ENCODE peak calls at places on chromosomes 4 and X, in ten cellular contexts. One of them, this sample, is unnamed.

GRCh38 chrX:17563076-17563475 is 174.2 kb upstream of the SCML1 start:
- DNase-seq in activated CD8-positive, alpha-beta T cell treated with anti-CD3 and anti-CD28 coated beads, Interleukin-2, amount 10 ng/mL, durations not matched to agents 7 days and 5 days: no peak
- DNase-seq in pancreas: no peak
- DNase-seq in HEK293T: no peak
- DNase-seq in upper lobe of left lung: no peak
- DNase-seq in GM23248: no peak
- DNase-seq in MCF 10A: no peak
- DNase-seq in coronary artery: no peak
- DNase-seq in endothelial cell: no peak
- DNase-seq in activated B cell treated with CpG ODN at 0.5 μM for 24 hours: no peak
- DNase-seq in this sample: no peak

GRCh38 chr4:158033416-158033863 is 139.4 kb downstream of the GASK1B start:
- DNase-seq in MCF 10A: peak
- DNase-seq in activated B cell treated with CpG ODN at 0.5 μM for 24 hours: no peak
- DNase-seq in endothelial cell: no peak
- DNase-seq in activated CD8-positive, alpha-beta T cell treated with anti-CD3 and anti-CD28 coated beads, Interleukin-2, amount 10 ng/mL, durations not matched to agents 7 days and 5 days: no peak
- DNase-seq in coronary artery: no peak
- DNase-seq in pancreas: no peak
- DNase-seq in GM23248: peak
- DNase-seq in upper lobe of left lung: no peak
- DNase-seq in HEK293T: no peak
- DNase-seq in this sample: no peak

GRCh38 chrX:73850124-73851013 is 287.4 kb downstream of the CHIC1 start:
- DNase-seq in activated B cell treated with CpG ODN at 0.5 μM for 24 hours: no peak
- DNase-seq in activated CD8-positive, alpha-beta T cell treated with anti-CD3 and anti-CD28 coated beads, Interleukin-2, amount 10 ng/mL, durations not matched to agents 7 days and 5 days: no peak
- DNase-seq in HEK293T: peak
- DNase-seq in MCF 10A: peak
- DNase-seq in GM23248: peak
- DNase-seq in endothelial cell: peak
- DNase-seq in upper lobe of left lung: peak
- DNase-seq in coronary artery: no peak
- DNase-seq in pancreas: no peak
- DNase-seq in this sample: no peak

GRCh38 chr4:58658701-58659100 is 1548.5 kb upstream of the IGFBP7 start:
- DNase-seq in MCF 10A: no peak
- DNase-seq in pancreas: no peak
- DNase-seq in activated CD8-positive, alpha-beta T cell treated with anti-CD3 and anti-CD28 coated beads, Interleukin-2, amount 10 ng/mL, durations not matched to agents 7 days and 5 days: no peak
- DNase-seq in upper lobe of left lung: no peak
- DNase-seq in endothelial cell: no peak
- DNase-seq in GM23248: no peak
- DNase-seq in activated B cell treated with CpG ODN at 0.5 μM for 24 hours: no peak
- DNase-seq in coronary artery: no peak
- DNase-seq in HEK293T: no peak
- DNase-seq in this sample: no peak

GRCh38 chr4:120829113-120829831 is 93.3 kb downstream of the PRDM5 start:
- DNase-seq in pancreas: no peak
- DNase-seq in MCF 10A: peak
- DNase-seq in GM23248: no peak
- DNase-seq in coronary artery: no peak
- DNase-seq in activated B cell treated with CpG ODN at 0.5 μM for 24 hours: no peak
- DNase-seq in HEK293T: no peak
- DNase-seq in upper lobe of left lung: no peak
- DNase-seq in endothelial cell: no peak
- DNase-seq in activated CD8-positive, alpha-beta T cell treated with anti-CD3 and anti-CD28 coated beads, Interleukin-2, amount 10 ng/mL, durations not matched to agents 7 days and 5 days: no peak
- DNase-seq in this sample: no peak

GRCh38 chr4:166887457-166887856 is 346.8 kb downstream of the SPOCK3 start:
- DNase-seq in pancreas: no peak
- DNase-seq in activated CD8-positive, alpha-beta T cell treated with anti-CD3 and anti-CD28 coated beads, Interleukin-2, amount 10 ng/mL, durations not matched to agents 7 days and 5 days: no peak
- DNase-seq in activated B cell treated with CpG ODN at 0.5 μM for 24 hours: no peak
- DNase-seq in endothelial cell: no peak
- DNase-seq in MCF 10A: no peak
- DNase-seq in GM23248: no peak
- DNase-seq in coronary artery: no peak
- DNase-seq in upper lobe of left lung: no peak
- DNase-seq in HEK293T: no peak
- DNase-seq in this sample: no peak

GRCh38 chr4:40056722-40057539 is at the start of gene N4BP2:
- DNase-seq in GM23248: peak
- DNase-seq in pancreas: peak
- DNase-seq in activated B cell treated with CpG ODN at 0.5 μM for 24 hours: peak
- DNase-seq in activated CD8-positive, alpha-beta T cell treated with anti-CD3 and anti-CD28 coated beads, Interleukin-2, amount 10 ng/mL, durations not matched to agents 7 days and 5 days: peak
- DNase-seq in coronary artery: peak
- DNase-seq in endothelial cell: peak
- DNase-seq in HEK293T: peak
- DNase-seq in MCF 10A: peak
- DNase-seq in upper lobe of left lung: peak
- DNase-seq in this sample: peak

GRCh38 chr4:2822461-2823300 is 21.0 kb upstream of the ADD1 start:
- DNase-seq in activated CD8-positive, alpha-beta T cell treated with anti-CD3 and anti-CD28 coated beads, Interleukin-2, amount 10 ng/mL, durations not matched to agents 7 days and 5 days: no peak
- DNase-seq in GM23248: no peak
- DNase-seq in coronary artery: no peak
- DNase-seq in activated B cell treated with CpG ODN at 0.5 μM for 24 hours: no peak
- DNase-seq in HEK293T: no peak
- DNase-seq in MCF 10A: no peak
- DNase-seq in pancreas: no peak
- DNase-seq in upper lobe of left lung: no peak
- DNase-seq in endothelial cell: no peak
- DNase-seq in this sample: no peak

GRCh38 chr4:153087671-153088194 is 116.5 kb upstream of the TRIM2 start:
- DNase-seq in activated B cell treated with CpG ODN at 0.5 μM for 24 hours: no peak
- DNase-seq in MCF 10A: no peak
- DNase-seq in coronary artery: no peak
- DNase-seq in upper lobe of left lung: no peak
- DNase-seq in GM23248: no peak
- DNase-seq in endothelial cell: no peak
- DNase-seq in activated CD8-positive, alpha-beta T cell treated with anti-CD3 and anti-CD28 coated beads, Interleukin-2, amount 10 ng/mL, durations not matched to agents 7 days and 5 days: no peak
- DNase-seq in pancreas: no peak
- DNase-seq in HEK293T: no peak
- DNase-seq in this sample: no peak

GRCh38 chrX:136822337-136823095 is 41.8 kb upstream of the ARHGEF6 start:
- DNase-seq in upper lobe of left lung: no peak
- DNase-seq in pancreas: no peak
- DNase-seq in endothelial cell: no peak
- DNase-seq in activated CD8-positive, alpha-beta T cell treated with anti-CD3 and anti-CD28 coated beads, Interleukin-2, amount 10 ng/mL, durations not matched to agents 7 days and 5 days: no peak
- DNase-seq in coronary artery: no peak
- DNase-seq in GM23248: no peak
- DNase-seq in activated B cell treated with CpG ODN at 0.5 μM for 24 hours: no peak
- DNase-seq in HEK293T: no peak
- DNase-seq in MCF 10A: peak
- DNase-seq in this sample: no peak

GRCh38 chr4:22090655-22091350 is 142.2 kb upstream of the KCNIP4 start:
- DNase-seq in upper lobe of left lung: no peak
- DNase-seq in GM23248: peak
- DNase-seq in endothelial cell: no peak
- DNase-seq in MCF 10A: peak
- DNase-seq in HEK293T: no peak
- DNase-seq in activated B cell treated with CpG ODN at 0.5 μM for 24 hours: no peak
- DNase-seq in coronary artery: no peak
- DNase-seq in pancreas: no peak
- DNase-seq in activated CD8-positive, alpha-beta T cell treated with anti-CD3 and anti-CD28 coated beads, Interleukin-2, amount 10 ng/mL, durations not matched to agents 7 days and 5 days: no peak
- DNase-seq in this sample: no peak

GRCh38 chr4:134365852-134366251 is 164.3 kb upstream of the PABPC4L start:
- DNase-seq in endothelial cell: no peak
- DNase-seq in activated B cell treated with CpG ODN at 0.5 μM for 24 hours: no peak
- DNase-seq in pancreas: no peak
- DNase-seq in coronary artery: no peak
- DNase-seq in activated CD8-positive, alpha-beta T cell treated with anti-CD3 and anti-CD28 coated beads, Interleukin-2, amount 10 ng/mL, durations not matched to agents 7 days and 5 days: no peak
- DNase-seq in upper lobe of left lung: no peak
- DNase-seq in MCF 10A: no peak
- DNase-seq in HEK293T: no peak
- DNase-seq in GM23248: no peak
- DNase-seq in this sample: no peak

GRCh38 chrX:66008403-66008970 is 31.4 kb downstream of the VSIG4 start:
- DNase-seq in activated CD8-positive, alpha-beta T cell treated with anti-CD3 and anti-CD28 coated beads, Interleukin-2, amount 10 ng/mL, durations not matched to agents 7 days and 5 days: no peak
- DNase-seq in MCF 10A: no peak
- DNase-seq in upper lobe of left lung: no peak
- DNase-seq in HEK293T: no peak
- DNase-seq in GM23248: no peak
- DNase-seq in pancreas: no peak
- DNase-seq in endothelial cell: no peak
- DNase-seq in coronary artery: no peak
- DNase-seq in activated B cell treated with CpG ODN at 0.5 μM for 24 hours: no peak
- DNase-seq in this sample: no peak

GRCh38 chrX:115650916-115651315 is 89.9 kb downstream of the PLS3 start:
- DNase-seq in endothelial cell: peak
- DNase-seq in upper lobe of left lung: no peak
- DNase-seq in coronary artery: no peak
- DNase-seq in MCF 10A: peak
- DNase-seq in activated B cell treated with CpG ODN at 0.5 μM for 24 hours: no peak
- DNase-seq in activated CD8-positive, alpha-beta T cell treated with anti-CD3 and anti-CD28 coated beads, Interleukin-2, amount 10 ng/mL, durations not matched to agents 7 days and 5 days: peak
- DNase-seq in HEK293T: peak
- DNase-seq in GM23248: peak
- DNase-seq in pancreas: no peak
- DNase-seq in this sample: no peak

GRCh38 chrX:123731987-123732678 is 719 bp downstream of the THOC2 start:
- DNase-seq in HEK293T: peak
- DNase-seq in pancreas: no peak
- DNase-seq in activated CD8-positive, alpha-beta T cell treated with anti-CD3 and anti-CD28 coated beads, Interleukin-2, amount 10 ng/mL, durations not matched to agents 7 days and 5 days: peak
- DNase-seq in GM23248: peak
- DNase-seq in upper lobe of left lung: no peak
- DNase-seq in coronary artery: no peak
- DNase-seq in endothelial cell: peak
- DNase-seq in activated B cell treated with CpG ODN at 0.5 μM for 24 hours: no peak
- DNase-seq in MCF 10A: peak
- DNase-seq in this sample: no peak

GRCh38 chr4:113020966-113021365 is 28.5 kb upstream of the ANK2 start:
- DNase-seq in endothelial cell: no peak
- DNase-seq in activated B cell treated with CpG ODN at 0.5 μM for 24 hours: no peak
- DNase-seq in HEK293T: no peak
- DNase-seq in coronary artery: no peak
- DNase-seq in activated CD8-positive, alpha-beta T cell treated with anti-CD3 and anti-CD28 coated beads, Interleukin-2, amount 10 ng/mL, durations not matched to agents 7 days and 5 days: no peak
- DNase-seq in MCF 10A: no peak
- DNase-seq in upper lobe of left lung: no peak
- DNase-seq in pancreas: no peak
- DNase-seq in GM23248: peak
- DNase-seq in this sample: no peak

GRCh38 chrX:40392599-40392998 is 188.2 kb upstream of the ATP6AP2 start:
- DNase-seq in pancreas: no peak
- DNase-seq in GM23248: no peak
- DNase-seq in HEK293T: peak
- DNase-seq in MCF 10A: no peak
- DNase-seq in upper lobe of left lung: no peak
- DNase-seq in activated CD8-positive, alpha-beta T cell treated with anti-CD3 and anti-CD28 coated beads, Interleukin-2, amount 10 ng/mL, durations not matched to agents 7 days and 5 days: no peak
- DNase-seq in endothelial cell: no peak
- DNase-seq in activated B cell treated with CpG ODN at 0.5 μM for 24 hours: no peak
- DNase-seq in coronary artery: no peak
- DNase-seq in this sample: no peak

GRCh38 chr4:8281519-8282133 is 12.1 kb downstream of the HTRA3 start:
- DNase-seq in GM23248: peak
- DNase-seq in upper lobe of left lung: no peak
- DNase-seq in activated CD8-positive, alpha-beta T cell treated with anti-CD3 and anti-CD28 coated beads, Interleukin-2, amount 10 ng/mL, durations not matched to agents 7 days and 5 days: no peak
- DNase-seq in pancreas: no peak
- DNase-seq in MCF 10A: no peak
- DNase-seq in activated B cell treated with CpG ODN at 0.5 μM for 24 hours: no peak
- DNase-seq in coronary artery: no peak
- DNase-seq in HEK293T: no peak
- DNase-seq in endothelial cell: no peak
- DNase-seq in this sample: no peak

GRCh38 chr4:48008021-48008596 is 8.4 kb downstream of the CNGA1 start:
- DNase-seq in HEK293T: no peak
- DNase-seq in GM23248: no peak
- DNase-seq in coronary artery: no peak
- DNase-seq in activated CD8-positive, alpha-beta T cell treated with anti-CD3 and anti-CD28 coated beads, Interleukin-2, amount 10 ng/mL, durations not matched to agents 7 days and 5 days: no peak
- DNase-seq in upper lobe of left lung: no peak
- DNase-seq in MCF 10A: peak
- DNase-seq in pancreas: no peak
- DNase-seq in endothelial cell: no peak
- DNase-seq in activated B cell treated with CpG ODN at 0.5 μM for 24 hours: no peak
- DNase-seq in this sample: peak

GRCh38 chr4:15144249-15144966 is 142.1 kb downstream of the CPEB2 start:
- DNase-seq in pancreas: no peak
- DNase-seq in MCF 10A: peak
- DNase-seq in activated CD8-positive, alpha-beta T cell treated with anti-CD3 and anti-CD28 coated beads, Interleukin-2, amount 10 ng/mL, durations not matched to agents 7 days and 5 days: no peak
- DNase-seq in endothelial cell: no peak
- DNase-seq in coronary artery: no peak
- DNase-seq in upper lobe of left lung: no peak
- DNase-seq in HEK293T: no peak
- DNase-seq in GM23248: no peak
- DNase-seq in activated B cell treated with CpG ODN at 0.5 μM for 24 hours: no peak
- DNase-seq in this sample: no peak

GRCh38 chr4:52643846-52644245 is 15.3 kb downstream of the USP46 start:
- DNase-seq in activated CD8-positive, alpha-beta T cell treated with anti-CD3 and anti-CD28 coated beads, Interleukin-2, amount 10 ng/mL, durations not matched to agents 7 days and 5 days: no peak
- DNase-seq in GM23248: peak
- DNase-seq in pancreas: peak
- DNase-seq in MCF 10A: peak
- DNase-seq in HEK293T: no peak
- DNase-seq in endothelial cell: no peak
- DNase-seq in upper lobe of left lung: peak
- DNase-seq in activated B cell treated with CpG ODN at 0.5 μM for 24 hours: no peak
- DNase-seq in coronary artery: no peak
- DNase-seq in this sample: no peak

GRCh38 chr4:1321486-1321885 is 25.5 kb upstream of the UVSSA start:
- DNase-seq in activated CD8-positive, alpha-beta T cell treated with anti-CD3 and anti-CD28 coated beads, Interleukin-2, amount 10 ng/mL, durations not matched to agents 7 days and 5 days: no peak
- DNase-seq in coronary artery: no peak
- DNase-seq in GM23248: no peak
- DNase-seq in pancreas: no peak
- DNase-seq in activated B cell treated with CpG ODN at 0.5 μM for 24 hours: no peak
- DNase-seq in HEK293T: no peak
- DNase-seq in MCF 10A: no peak
- DNase-seq in endothelial cell: no peak
- DNase-seq in upper lobe of left lung: no peak
- DNase-seq in this sample: no peak

GRCh38 chrX:110966839-110967238 is 129.2 kb upstream of the PAK3 start:
- DNase-seq in activated B cell treated with CpG ODN at 0.5 μM for 24 hours: no peak
- DNase-seq in HEK293T: no peak
- DNase-seq in coronary artery: no peak
- DNase-seq in GM23248: peak
- DNase-seq in activated CD8-positive, alpha-beta T cell treated with anti-CD3 and anti-CD28 coated beads, Interleukin-2, amount 10 ng/mL, durations not matched to agents 7 days and 5 days: no peak
- DNase-seq in endothelial cell: no peak
- DNase-seq in MCF 10A: peak
- DNase-seq in upper lobe of left lung: no peak
- DNase-seq in pancreas: no peak
- DNase-seq in this sample: no peak

GRCh38 chrX:33211356-33212254 is at the start of gene DMD:
- DNase-seq in coronary artery: peak
- DNase-seq in upper lobe of left lung: peak
- DNase-seq in activated B cell treated with CpG ODN at 0.5 μM for 24 hours: no peak
- DNase-seq in HEK293T: no peak
- DNase-seq in MCF 10A: peak
- DNase-seq in GM23248: no peak
- DNase-seq in pancreas: peak
- DNase-seq in endothelial cell: no peak
- DNase-seq in activated CD8-positive, alpha-beta T cell treated with anti-CD3 and anti-CD28 coated beads, Interleukin-2, amount 10 ng/mL, durations not matched to agents 7 days and 5 days: no peak
- DNase-seq in this sample: no peak

This sample was measured in SW 1271.